ENCODE peak calls at places on chromosomes 11 and 22, in seven cellular contexts. Z is mammary epithelial cell, P is mucosa of descending colon, A is body of pancreas, Y is PC-3, B is PC-9, O is aorta. J is an unnamed sample.

GRCh38 chr22:20744456-20744855 is 29.5 kb upstream of the SERPIND1 start:
- DNase-seq in Z (no peak), P (no peak), A (no peak), Y (no peak), B (no peak), O (no peak), J (no peak)

GRCh38 chr11:46239801-46240061 is 37.7 kb upstream of the CREB3L1 start:
- DNase-seq in Z (no peak), P (no peak), A (no peak), Y (no peak), B (no peak), O (no peak), J (no peak)

GRCh38 chr11:35011389-35011788 is 95.0 kb downstream of the PDHX start:
- DNase-seq in Z (no peak), P (no peak), A (no peak), Y (peak; percentile 77), B (no peak), O (no peak), J (no peak)

GRCh38 chr11:70060611-70061293 is 17.4 kb upstream of the ANO1 start:
- DNase-seq in Z (no peak), P (no peak), A (no peak), Y (no peak), B (no peak), O (no peak), J (no peak)

GRCh38 chr11:35377262-35377661 is 42.1 kb downstream of the SLC1A2 start:
- DNase-seq in Z (no peak), P (no peak), A (no peak), Y (no peak), B (no peak), O (no peak), J (no peak)

GRCh38 chr22:32852346-32853251 is 51.1 kb downstream of the TIMP3 start:
- DNase-seq in Z (no peak), P (no peak), A (peak; percentile 30), Y (no peak), B (no peak), O (no peak), J (no peak)

GRCh38 chr11:14455648-14456430 is 43.8 kb downstream of the COPB1 start:
- DNase-seq in Z (no peak), P (no peak), A (no peak), Y (no peak), B (no peak), O (no peak), J (no peak)

GRCh38 chr22:27474711-27475547 is 326.6 kb downstream of the MN1 start:
- DNase-seq in Z (peak; percentile 100), P (no peak), A (no peak), Y (peak; percentile 97), B (peak; percentile 93), O (peak; percentile 30), J (no peak)

GRCh38 chr11:46363455-46363920 is 16.2 kb downstream of the DGKZ start:
- DNase-seq in Z (peak; percentile 83), P (no peak), A (peak; percentile 38), Y (peak; percentile 89), B (peak; percentile 93), O (no peak), J (no peak)

GRCh38 chr22:32796865-32797573 is 4.5 kb upstream of the TIMP3 start:
- DNase-seq in Z (peak; percentile 48), P (peak; percentile 72), A (peak; percentile 68), Y (peak; percentile 22), B (peak; percentile 61), O (peak; percentile 76), J (peak; percentile 43)

GRCh38 chr11:10770626-10771254 is 19.7 kb downstream of the CTR9 start:
- DNase-seq in Z (peak; percentile 20), P (peak; percentile 43), A (peak; percentile 78), Y (peak; percentile 72), B (peak; percentile 27), O (no peak), J (peak; percentile 58)

GRCh38 chr22:49232319-49233067 is 595.2 kb downstream of the BRD1 start:
- DNase-seq in Z (no peak), P (no peak), A (no peak), Y (no peak), B (no peak), O (no peak), J (no peak)

GRCh38 chr22:37708580-37709444 is 12.0 kb downstream of the TRIOBP start:
- DNase-seq in Z (no peak), P (no peak), A (no peak), Y (no peak), B (no peak), O (peak; percentile 77), J (no peak)

GRCh38 chr22:46968848-46969247 is 206.4 kb downstream of the TBC1D22A start:
- DNase-seq in Z (no peak), P (no peak), A (no peak), Y (no peak), B (no peak), O (no peak), J (no peak)

GRCh38 chr22:44611880-44612496 is 90.0 kb upstream of the PRR5 start:
- DNase-seq in Z (no peak), P (no peak), A (no peak), Y (no peak), B (no peak), O (no peak), J (no peak)
- H3K9me3 ChIP-seq in Z (peaks cover 28% of the 10 kb centered on the region), P (peaks cover 25% of the 10 kb centered on the region), A (peaks cover 20% of the 10 kb centered on the region), Y (peaks cover 5% of the 10 kb centered on the region), B (peaks cover 17% of the 10 kb centered on the region), O (peaks cover 4% of the 10 kb centered on the region), J (peaks cover 12% of the 10 kb centered on the region)

GRCh38 chr11:133507185-133507584 is 25.1 kb downstream of the OPCML start:
- DNase-seq in Z (no peak), P (no peak), A (no peak), Y (no peak), B (no peak), O (no peak), J (no peak)

GRCh38 chr11:133506551-133507094 is 25.7 kb downstream of the OPCML start:
- DNase-seq in Z (no peak), P (no peak), A (no peak), Y (no peak), B (no peak), O (no peak), J (no peak)

GRCh38 chr11:133503776-133504175 is 28.5 kb downstream of the OPCML start:
- DNase-seq in Z (no peak), P (no peak), A (no peak), Y (no peak), B (no peak), O (no peak), J (no peak)

GRCh38 chr11:133506023-133506422 is 26.3 kb downstream of the OPCML start:
- DNase-seq in Z (no peak), P (no peak), A (no peak), Y (no peak), B (no peak), O (no peak), J (peak; percentile 23)

GRCh38 chr11:133504906-133505305 is 27.4 kb downstream of the OPCML start:
- DNase-seq in Z (no peak), P (no peak), A (no peak), Y (no peak), B (no peak), O (no peak), J (no peak)
- H3K9me3 ChIP-seq in Z (peaks cover 3% of the 10 kb centered on the region), P (no peaks in the 10 kb centered on the region), A (no peaks in the 10 kb centered on the region), Y (peaks cover 14% of the 10 kb centered on the region), B (no peaks in the 10 kb centered on the region), O (no peaks in the 10 kb centered on the region), J (no peaks in the 10 kb centered on the region)

GRCh38 chr22:16961477-16962186 is 46.4 kb downstream of the GAB4 start:
- DNase-seq in Z (no peak), P (no peak), A (no peak), Y (no peak), B (no peak), O (no peak), J (no peak)

GRCh38 chr22:16964366-16964765 is 43.7 kb downstream of the GAB4 start:
- DNase-seq in Z (no peak), P (no peak), A (no peak), Y (no peak), B (no peak), O (no peak), J (no peak)

GRCh38 chr22:16963189-16963945 is 44.7 kb downstream of the GAB4 start:
- DNase-seq in Z (no peak), P (no peak), A (no peak), Y (no peak), B (no peak), O (no peak), J (no peak)

GRCh38 chr22:16960884-16961249 is 47.2 kb downstream of the GAB4 start:
- DNase-seq in Z (no peak), P (no peak), A (no peak), Y (no peak), B (no peak), O (no peak), J (no peak)

GRCh38 chr22:16962501-16962900 is 45.5 kb downstream of the GAB4 start:
- DNase-seq in Z (no peak), P (no peak), A (no peak), Y (no peak), B (no peak), O (no peak), J (no peak)
- H3K9me3 ChIP-seq in Z (peaks cover 7% of the 10 kb centered on the region), P (no peaks in the 10 kb centered on the region), A (no peaks in the 10 kb centered on the region), Y (no peaks in the 10 kb centered on the region), B (no peaks in the 10 kb centered on the region), O (no peaks in the 10 kb centered on the region), J (no peaks in the 10 kb centered on the region)

DNA sequence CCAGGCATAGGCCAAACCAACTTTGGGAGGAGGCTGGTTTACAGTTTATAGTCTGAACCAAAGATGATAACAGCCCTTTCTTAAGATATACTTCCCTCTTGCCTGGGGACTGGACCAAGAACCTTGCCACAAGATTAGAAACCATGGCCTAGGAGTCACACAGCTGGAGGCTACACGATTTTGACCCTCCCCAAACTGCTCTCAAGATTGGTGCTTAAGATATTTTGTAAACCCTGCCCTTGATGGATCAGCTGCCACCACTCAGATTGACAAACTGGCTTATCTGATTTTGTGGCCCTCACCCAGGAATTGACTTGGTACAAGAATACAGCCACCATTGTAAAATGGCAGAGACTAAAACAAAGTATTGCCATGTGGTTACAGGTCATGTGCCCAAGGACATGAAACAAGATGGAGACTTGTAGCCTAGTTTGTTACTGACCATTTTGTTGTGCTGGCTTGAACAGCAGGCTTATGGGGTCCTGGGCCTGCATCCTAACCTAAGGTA is 17.4 kb upstream of the EI24 start:
- DNase-seq in Z (no peak), P (no peak), A (no peak), Y (no peak), B (no peak), O (no peak), J (no peak)
- H3K9me3 ChIP-seq in Z (peaks cover 10% of the 10 kb centered on the region), P (peaks cover 28% of the 10 kb centered on the region), A (peaks cover 41% of the 10 kb centered on the region), Y (peaks cover 24% of the 10 kb centered on the region), B (peaks cover 4% of the 10 kb centered on the region), O (peaks cover 12% of the 10 kb centered on the region), J (peaks cover 19% of the 10 kb centered on the region)

GRCh38 chr11:71505781-71506180 is 21.3 kb upstream of the KRTAP5-7 start:
- DNase-seq in Z (no peak), P (no peak), A (no peak), Y (no peak), B (no peak), O (no peak), J (no peak)

GRCh38 chr11:71504526-71504925 is 22.5 kb upstream of the KRTAP5-7 start:
- DNase-seq in Z (no peak), P (no peak), A (no peak), Y (no peak), B (peak; percentile 39), O (no peak), J (no peak)

GRCh38 chr11:71505001-71505400 is 22.1 kb upstream of the KRTAP5-7 start:
- DNase-seq in Z (no peak), P (no peak), A (no peak), Y (no peak), B (no peak), O (no peak), J (no peak)

GRCh38 chr11:71502871-71503435 is 24.1 kb upstream of the KRTAP5-7 start:
- DNase-seq in Z (no peak), P (no peak), A (no peak), Y (no peak), B (no peak), O (no peak), J (no peak)

GRCh38 chr11:71507102-71507501 is 20.0 kb upstream of the KRTAP5-7 start:
- DNase-seq in Z (no peak), P (no peak), A (no peak), Y (no peak), B (no peak), O (no peak), J (no peak)
- H3K9me3 ChIP-seq in Z (no peaks in the 10 kb centered on the region), P (peaks cover 21% of the 10 kb centered on the region), A (no peaks in the 10 kb centered on the region), Y (no peaks in the 10 kb centered on the region), B (peaks cover 7% of the 10 kb centered on the region), O (peaks cover 10% of the 10 kb centered on the region), J (no peaks in the 10 kb centered on the region)